ENCODE peak calls at places on chromosomes 11 and 22, in seven cellular contexts. One of them, this sample, is unnamed.

GRCh38 chr11:107804219-107804618 is 54.4 kb downstream of the SLC35F2 start:
- DNase-seq in HepG2: no peak
- DNase-seq in K562: no peak
- DNase-seq in GM12878: no peak
- DNase-seq in SK-N-SH: no peak
- DNase-seq in HCT116: no peak
- DNase-seq in H1: no peak
- DNase-seq in this sample: no peak

GRCh38 chr11:119942021-119942420 is 195.9 kb downstream of the TRIM29 start:
- DNase-seq in GM12878: no peak
- DNase-seq in H1: no peak
- DNase-seq in HCT116: no peak
- DNase-seq in SK-N-SH: no peak
- DNase-seq in K562: no peak
- DNase-seq in HepG2: no peak
- DNase-seq in this sample: no peak

GRCh38 chr11:124200671-124201070 is 17.5 kb downstream of the OR10D3 start:
- DNase-seq in GM12878: no peak
- DNase-seq in SK-N-SH: no peak
- DNase-seq in HepG2: no peak
- DNase-seq in HCT116: no peak
- DNase-seq in H1: no peak
- DNase-seq in K562: no peak
- DNase-seq in this sample: no peak

GRCh38 chr11:123268118-123268517 is 73.1 kb upstream of the CLMP start:
- DNase-seq in SK-N-SH: no peak
- DNase-seq in H1: no peak
- DNase-seq in K562: no peak
- DNase-seq in GM12878: no peak
- DNase-seq in HCT116: no peak
- DNase-seq in HepG2: no peak
- DNase-seq in this sample: no peak

GRCh38 chr11:82899191-82899820 is 924 bp downstream of the PRCP start:
- DNase-seq in GM12878: peak; percentile 20
- DNase-seq in SK-N-SH: no peak
- DNase-seq in H1: no peak
- DNase-seq in HCT116: no peak
- DNase-seq in HepG2: peak; percentile 8
- DNase-seq in K562: peak; percentile 17
- DNase-seq in this sample: no peak

GRCh38 chr11:68263444-68264035 is 8.2 kb downstream of the C11orf24 start:
- DNase-seq in SK-N-SH: no peak
- DNase-seq in K562: no peak
- DNase-seq in GM12878: no peak
- DNase-seq in HCT116: no peak
- DNase-seq in H1: no peak
- DNase-seq in HepG2: no peak
- DNase-seq in this sample: no peak

GRCh38 chr22:40000171-40000570 is 5.4 kb downstream of the FAM83F start:
- DNase-seq in K562: no peak
- DNase-seq in HCT116: no peak
- DNase-seq in GM12878: no peak
- DNase-seq in SK-N-SH: no peak
- DNase-seq in H1: no peak
- DNase-seq in HepG2: no peak
- DNase-seq in this sample: no peak

GRCh38 chr11:73401217-73401923 is 25.2 kb downstream of the RELT start:
- DNase-seq in SK-N-SH: no peak
- DNase-seq in HepG2: no peak
- DNase-seq in H1: no peak
- DNase-seq in HCT116: no peak
- DNase-seq in K562: no peak
- DNase-seq in GM12878: no peak
- DNase-seq in this sample: no peak

GRCh38 chr11:68120212-68121066 is 749 bp downstream of the CHKA start:
- DNase-seq in HepG2: peak; percentile 47
- DNase-seq in K562: peak; percentile 52
- DNase-seq in GM12878: peak; percentile 32
- DNase-seq in SK-N-SH: peak; percentile 91
- DNase-seq in H1: no peak
- DNase-seq in HCT116: no peak
- DNase-seq in this sample: no peak

GRCh38 chr11:1105183-1105565 is 30.5 kb downstream of the MUC2 start:
- DNase-seq in HepG2: no peak
- DNase-seq in HCT116: no peak
- DNase-seq in K562: no peak
- DNase-seq in H1: no peak
- DNase-seq in SK-N-SH: no peak
- DNase-seq in GM12878: no peak
- DNase-seq in this sample: no peak

GRCh38 chr11:16184588-16184987 is 171.8 kb downstream of the SOX6 start:
- DNase-seq in GM12878: no peak
- DNase-seq in HCT116: no peak
- DNase-seq in HepG2: peak; percentile 94
- DNase-seq in SK-N-SH: no peak
- DNase-seq in K562: no peak
- DNase-seq in H1: no peak
- DNase-seq in this sample: no peak

GRCh38 chr11:102410382-102410784 is 42.2 kb downstream of the TMEM123 start:
- DNase-seq in H1: no peak
- DNase-seq in K562: peak; percentile 20
- DNase-seq in HCT116: no peak
- DNase-seq in SK-N-SH: peak; percentile 22
- DNase-seq in GM12878: no peak
- DNase-seq in HepG2: no peak
- DNase-seq in this sample: no peak

GRCh38 chr11:44983786-44984185 is 33.1 kb upstream of the TP53I11 start:
- DNase-seq in K562: no peak
- DNase-seq in HCT116: no peak
- DNase-seq in H1: no peak
- DNase-seq in SK-N-SH: no peak
- DNase-seq in GM12878: no peak
- DNase-seq in HepG2: no peak
- DNase-seq in this sample: no peak

GRCh38 chr11:108025387-108026080 is 16.8 kb downstream of the CUL5 start:
- DNase-seq in K562: no peak
- DNase-seq in SK-N-SH: no peak
- DNase-seq in GM12878: peak; percentile 53
- DNase-seq in HepG2: no peak
- DNase-seq in HCT116: no peak
- DNase-seq in H1: no peak
- DNase-seq in this sample: no peak

GRCh38 chr11:80873309-80873999 is 1432.6 kb upstream of the TENM4 start:
- DNase-seq in HepG2: no peak
- DNase-seq in H1: no peak
- DNase-seq in K562: no peak
- DNase-seq in HCT116: no peak
- DNase-seq in SK-N-SH: no peak
- DNase-seq in GM12878: peak; percentile 7
- DNase-seq in this sample: no peak

GRCh38 chr11:35007277-35007676 is 90.9 kb downstream of the PDHX start:
- DNase-seq in HepG2: no peak
- DNase-seq in H1: no peak
- DNase-seq in HCT116: no peak
- DNase-seq in GM12878: peak; percentile 80
- DNase-seq in K562: no peak
- DNase-seq in SK-N-SH: no peak
- DNase-seq in this sample: no peak
- H3K4me1 ChIP-seq in HepG2: peaks cover 18% of the 10 kb centered on the region
- H3K4me1 ChIP-seq in H1: no peaks in the 10 kb centered on the region
- H3K4me1 ChIP-seq in HCT116: peaks cover 83% of the 10 kb centered on the region
- H3K4me1 ChIP-seq in GM12878: peaks cover 21% of the 10 kb centered on the region
- H3K4me1 ChIP-seq in K562: no peaks in the 10 kb centered on the region
- H3K4me1 ChIP-seq in SK-N-SH: peaks cover 9% of the 10 kb centered on the region
- H3K4me1 ChIP-seq in this sample: no peaks in the 10 kb centered on the region

GRCh38 chr11:86577663-86578636 is 94.5 kb downstream of the ME3 start:
- DNase-seq in GM12878: no peak
- DNase-seq in HepG2: peak; percentile 81
- DNase-seq in K562: no peak
- DNase-seq in HCT116: peak; percentile 58
- DNase-seq in H1: no peak
- DNase-seq in SK-N-SH: no peak
- DNase-seq in this sample: no peak
- H3K4me3 ChIP-seq in GM12878: no peak overlapping the region
- H3K4me3 ChIP-seq in HepG2: no peak overlapping the region
- H3K4me3 ChIP-seq in K562: no peak overlapping the region
- H3K4me3 ChIP-seq in HCT116: no peak overlapping the region
- H3K4me3 ChIP-seq in H1: no peak overlapping the region
- H3K4me3 ChIP-seq in SK-N-SH: no peak overlapping the region
- H3K4me3 ChIP-seq in this sample: no peak overlapping the region

GRCh38 chr11:118098996-118099837 is 12.5 kb upstream of the SMIM35 start:
- DNase-seq in K562: no peak
- DNase-seq in HCT116: no peak
- DNase-seq in GM12878: no peak
- DNase-seq in SK-N-SH: no peak
- DNase-seq in HepG2: no peak
- DNase-seq in H1: no peak
- DNase-seq in this sample: no peak
- TF ChIP-seq YY1 in K562: no peak
- TF ChIP-seq YY1 in HCT116: no peak
- TF ChIP-seq YY1 in GM12878: no peak
- TF ChIP-seq YY1 in SK-N-SH: no peak
- TF ChIP-seq YY1 in HepG2: no peak
- TF ChIP-seq YY1 in H1: no peak
- TF ChIP-seq YY1 in this sample: no peak

DNA sequence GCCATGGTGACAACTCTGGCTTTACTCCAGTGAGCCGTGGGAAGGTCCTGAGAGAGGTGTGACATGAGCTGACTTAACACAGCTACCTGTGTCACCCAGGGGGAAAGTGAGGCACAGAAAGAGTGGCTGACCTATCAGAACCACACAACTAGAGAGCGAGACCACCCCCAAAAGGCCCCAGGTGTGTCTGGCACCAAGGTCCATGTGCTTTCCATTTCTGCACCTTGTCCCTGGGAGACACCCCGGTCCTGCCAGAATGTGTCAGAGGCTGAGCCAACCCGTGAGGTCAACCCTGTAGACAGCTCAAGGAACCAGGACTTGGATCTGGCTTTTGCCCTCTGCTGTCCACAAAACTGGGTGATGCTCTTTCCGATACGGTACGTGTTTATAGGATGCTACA is 9.8 kb downstream of the MAFF start:
- DNase-seq in H1: no peak
- DNase-seq in K562: no peak
- DNase-seq in HCT116: no peak
- DNase-seq in GM12878: no peak
- DNase-seq in SK-N-SH: no peak
- DNase-seq in HepG2: no peak
- DNase-seq in this sample: no peak
- H3K4me1 ChIP-seq in H1: peaks cover 7% of the 10 kb centered on the region
- H3K4me1 ChIP-seq in K562: peaks cover 25% of the 10 kb centered on the region
- H3K4me1 ChIP-seq in HCT116: peaks cover 2% of the 10 kb centered on the region
- H3K4me1 ChIP-seq in GM12878: peaks cover 39% of the 10 kb centered on the region
- H3K4me1 ChIP-seq in SK-N-SH: no peaks in the 10 kb centered on the region
- H3K4me1 ChIP-seq in HepG2: peaks cover 22% of the 10 kb centered on the region
- H3K4me1 ChIP-seq in this sample: peaks cover 14% of the 10 kb centered on the region

This sample was measured in NT2/D1.